ENCODE peak calls at places on chromosome 2, in seven cellular contexts. D is nephron progenitor cell, Y is esophagus squamous epithelium, L is body of pancreas, Q is BE2C, M is AG09319, J is GM12865. T is an unnamed sample.

GRCh38 chr2:157055660-157056199 is 201.8 kb upstream of the GALNT5 start:
- DNase-seq in D (no peak), Y (no peak), L (no peak), Q (no peak), M (no peak), J (peak), T (no peak)

GRCh38 chr2:235055891-235056516 is 104.2 kb downstream of the SH3BP4 start:
- DNase-seq in D (no peak), Y (no peak), L (peak), Q (peak), M (no peak), J (no peak), T (peak)

GRCh38 chr2:84938194-84938879 is 32.6 kb upstream of the KCMF1 start:
- DNase-seq in D (no peak), Y (no peak), L (no peak), Q (no peak), M (no peak), J (peak), T (no peak)

GRCh38 chr2:171244970-171245782 is 84.5 kb upstream of the TLK1 start:
- DNase-seq in D (no peak), Y (no peak), L (no peak), Q (peak), M (no peak), J (no peak), T (no peak)

GRCh38 chr2:16334886-16335605 is 330.6 kb downstream of the CYRIA start:
- DNase-seq in D (no peak), Y (no peak), L (no peak), Q (peak), M (no peak), J (no peak), T (no peak)

GRCh38 chr2:18701981-18702380 is 112.6 kb upstream of the NT5C1B start:
- DNase-seq in D (no peak), Y (no peak), L (no peak), Q (no peak), M (no peak), J (no peak), T (no peak)

GRCh38 chr2:123811846-123812245 is 213.2 kb upstream of the CNTNAP5 start:
- DNase-seq in D (no peak), Y (no peak), L (no peak), Q (no peak), M (no peak), J (no peak), T (no peak)

GRCh38 chr2:176514805-176515500 is 245.7 kb downstream of the MTX2 start:
- DNase-seq in D (no peak), Y (no peak), L (no peak), Q (no peak), M (no peak), J (no peak), T (no peak)

GRCh38 chr2:23696163-23697045 is 230.5 kb downstream of the ATAD2B start:
- DNase-seq in D (no peak), Y (no peak), L (no peak), Q (no peak), M (no peak), J (no peak), T (no peak)

GRCh38 chr2:212227755-212228154 is 310.8 kb downstream of the ERBB4 start:
- DNase-seq in D (no peak), Y (no peak), L (peak), Q (peak), M (peak), J (no peak), T (no peak)

GRCh38 chr2:96890252-96890651 is 20.4 kb upstream of the SEMA4C start:
- DNase-seq in D (no peak), Y (no peak), L (no peak), Q (no peak), M (no peak), J (no peak), T (peak)

GRCh38 chr2:71602581-71602980 is 149.2 kb downstream of the DYSF start:
- DNase-seq in D (no peak), Y (no peak), L (no peak), Q (no peak), M (no peak), J (no peak), T (peak)

GRCh38 chr2:232563580-232563979 is 13.1 kb downstream of the EIF4E2 start:
- DNase-seq in D (no peak), Y (no peak), L (no peak), Q (no peak), M (peak), J (no peak), T (no peak)

GRCh38 chr2:232568161-232568560 is 17.7 kb downstream of the EIF4E2 start:
- DNase-seq in D (no peak), Y (no peak), L (no peak), Q (no peak), M (peak), J (no peak), T (no peak)

DNA sequence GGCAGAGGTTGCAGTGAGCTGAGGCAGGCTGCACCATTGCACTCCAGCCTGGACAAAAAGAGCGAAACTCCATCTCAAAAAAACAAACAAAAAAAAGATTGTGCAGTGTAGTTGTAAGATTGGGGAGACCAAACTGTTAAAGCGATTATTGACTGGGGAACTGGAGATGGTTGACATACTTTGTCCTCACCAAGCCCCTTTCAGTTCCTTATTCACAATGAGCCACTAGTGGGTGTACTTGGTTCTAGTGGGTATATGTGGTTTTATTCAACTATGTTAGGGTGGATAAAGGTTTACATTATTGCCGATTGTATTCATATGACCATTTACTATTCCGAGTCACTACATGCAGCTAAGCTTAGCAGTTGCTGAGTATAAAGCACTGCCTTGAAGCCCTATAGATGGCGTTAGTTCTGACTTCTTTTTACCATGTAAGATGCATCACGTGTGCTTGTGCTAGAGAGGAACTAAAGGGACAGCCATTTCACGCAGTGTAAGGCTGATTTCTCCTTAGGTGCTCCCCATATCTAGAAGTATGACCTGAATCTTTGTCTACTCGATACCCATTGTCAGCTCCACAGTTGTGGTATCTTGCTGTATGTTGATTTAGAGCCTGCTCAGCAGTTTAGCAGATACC is 12.1 kb downstream of the EIF4E2 start:
- DNase-seq in D (no peak), Y (no peak), L (no peak), Q (no peak), M (no peak), J (no peak), T (no peak)
- TF ChIP-seq CTCF in D (no peak), Y (no peak), L (no peak), Q (peak), M (no peak), J (no peak), T (no peak)

DNA sequence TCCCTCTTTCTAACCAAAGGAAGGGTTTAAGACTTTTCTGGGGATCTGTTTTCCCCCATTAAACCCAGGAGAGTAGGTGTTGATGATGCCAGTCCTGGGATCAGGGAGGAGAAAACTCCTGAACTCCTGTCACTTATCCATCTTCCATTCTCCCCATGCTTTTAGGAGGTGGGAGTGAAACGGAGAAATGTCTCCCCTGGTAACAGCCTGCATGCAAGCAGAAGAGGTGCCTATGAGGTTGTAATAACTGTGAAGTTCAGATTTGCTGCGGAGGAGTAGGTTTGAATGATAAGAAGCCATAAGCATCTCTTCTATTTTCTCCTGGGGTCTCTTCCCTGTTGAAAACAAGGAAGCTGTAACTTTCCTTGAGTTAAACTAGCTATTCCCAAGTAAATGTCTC is 150.8 kb downstream of the SLC4A3 start:
- DNase-seq in D (no peak), Y (no peak), L (no peak), Q (no peak), M (no peak), J (no peak), T (no peak)
- TF ChIP-seq CTCF in D (no peak), Y (no peak), L (no peak), Q (no peak), M (no peak), J (no peak), T (no peak)

GRCh38 chr2:201343559-201343958 is 13.6 kb downstream of the FLACC1 start:
- DNase-seq in D (no peak), Y (no peak), L (no peak), Q (no peak), M (no peak), J (no peak), T (no peak)

GRCh38 chr2:201342923-201343322 is 14.2 kb downstream of the FLACC1 start:
- DNase-seq in D (no peak), Y (no peak), L (no peak), Q (no peak), M (no peak), J (no peak), T (no peak)

GRCh38 chr2:201347154-201347553 is 10.0 kb downstream of the FLACC1 start:
- DNase-seq in D (no peak), Y (no peak), L (no peak), Q (no peak), M (no peak), J (no peak), T (no peak)

GRCh38 chr2:201345636-201346213 is 11.4 kb downstream of the FLACC1 start:
- DNase-seq in D (no peak), Y (no peak), L (no peak), Q (no peak), M (no peak), J (no peak), T (no peak)

DNA sequence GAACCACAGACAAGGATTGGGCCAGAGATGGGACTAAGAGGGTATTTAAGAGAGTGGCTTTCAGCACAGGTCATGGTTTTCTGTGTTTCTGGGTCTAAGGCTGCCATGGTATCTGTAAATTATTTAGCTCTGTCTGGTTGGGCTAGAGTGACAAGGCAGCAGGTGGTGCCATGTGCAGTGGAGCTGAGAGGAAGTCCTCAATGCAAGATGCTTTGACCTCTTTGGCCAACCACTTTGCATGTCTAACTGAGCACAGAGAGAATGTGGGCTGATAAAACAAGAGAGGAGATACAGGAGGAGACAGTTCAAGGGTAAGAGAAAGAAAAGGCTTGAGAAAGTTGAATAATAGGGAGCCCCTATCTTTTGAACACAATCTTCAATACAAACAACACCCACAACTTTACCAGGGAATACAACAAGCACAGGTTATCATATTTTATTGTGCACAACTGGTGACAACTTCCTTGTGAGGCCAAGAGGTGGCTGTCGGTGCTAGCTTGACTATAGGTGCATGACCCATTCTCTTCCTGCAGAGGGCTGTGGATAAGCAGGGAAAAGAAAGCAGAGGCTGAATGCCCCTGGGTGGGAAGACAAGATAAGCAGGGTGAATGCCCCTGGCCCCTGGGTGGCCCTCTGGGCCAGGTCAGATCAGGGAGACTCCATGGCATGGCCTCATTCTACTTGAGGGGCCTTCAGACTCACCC is 12.3 kb downstream of the FLACC1 start:
- DNase-seq in D (no peak), Y (no peak), L (no peak), Q (no peak), M (no peak), J (peak), T (no peak)
- TF ChIP-seq CTCF in D (no peak), Y (no peak), L (peak), Q (peak), M (no peak), J (peak), T (peak)

DNA sequence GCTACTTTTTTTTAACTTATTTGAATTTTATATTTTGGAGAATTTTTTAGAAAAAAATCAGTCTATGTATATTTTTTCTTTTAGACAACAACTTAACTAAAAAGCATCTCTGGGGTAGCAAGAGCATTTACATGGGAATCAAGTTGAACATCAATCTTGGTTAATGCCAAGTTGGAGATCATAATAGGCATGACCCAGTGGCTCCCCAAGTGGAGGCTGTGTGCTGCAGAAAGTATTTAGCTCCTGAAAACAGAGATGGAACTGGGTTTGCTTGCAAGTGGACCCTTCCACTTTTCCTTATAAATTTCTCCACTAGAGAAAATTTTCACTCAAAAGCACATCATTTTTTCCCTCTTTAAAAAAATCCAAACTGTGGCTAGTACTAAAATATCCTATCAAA is 23.9 kb upstream of the CAVIN2 start:
- DNase-seq in D (no peak), Y (no peak), L (no peak), Q (no peak), M (no peak), J (no peak), T (no peak)
- TF ChIP-seq CTCF in D (no peak), Y (no peak), L (no peak), Q (peak), M (no peak), J (peak), T (no peak)

DNA sequence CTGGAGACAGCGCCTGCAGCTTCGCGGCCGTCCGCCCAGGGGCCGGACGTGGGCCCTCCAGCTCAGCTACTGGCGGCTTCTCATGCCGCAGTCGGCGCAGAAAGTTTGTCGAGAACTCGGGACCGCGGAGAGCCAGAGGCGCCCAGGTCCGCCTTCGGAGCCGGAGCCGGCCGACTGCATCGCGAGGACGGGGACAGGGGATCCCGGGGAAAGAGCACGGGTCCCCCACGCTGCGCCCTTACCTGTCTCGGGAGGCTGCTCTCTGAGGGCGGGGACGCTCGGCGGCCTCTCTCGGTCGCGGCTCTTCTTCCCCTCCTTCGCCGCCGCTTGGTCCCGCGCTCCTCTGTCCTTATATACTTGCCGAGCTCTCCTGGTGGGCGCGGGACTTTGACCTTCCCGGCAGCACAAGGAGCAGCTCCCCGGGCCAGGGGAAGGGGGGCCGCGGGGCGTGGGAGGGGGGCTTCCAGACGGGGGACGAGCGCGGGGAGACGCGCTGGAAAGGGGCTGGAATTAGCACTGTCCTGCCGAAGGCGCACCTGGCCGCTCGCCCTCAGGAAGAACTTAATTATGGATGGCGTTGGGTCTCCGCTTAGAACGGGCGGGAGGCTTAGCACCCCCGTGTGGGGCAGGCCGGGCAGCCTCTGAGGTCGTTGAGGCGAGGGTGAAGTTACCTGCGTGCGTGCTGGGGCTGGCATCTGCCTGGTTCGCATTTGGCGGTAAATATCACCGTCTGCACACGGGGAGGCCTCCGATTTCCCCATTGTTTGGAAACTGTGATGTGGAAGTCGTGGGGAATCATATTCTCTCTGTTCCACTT is at the start of gene POMC:
- DNase-seq in D (peak), Y (no peak), L (peak), Q (peak), M (no peak), J (peak), T (peak)
- TF ChIP-seq CTCF in D (no peak), Y (no peak), L (no peak), Q (no peak), M (no peak), J (no peak), T (no peak)

DNA sequence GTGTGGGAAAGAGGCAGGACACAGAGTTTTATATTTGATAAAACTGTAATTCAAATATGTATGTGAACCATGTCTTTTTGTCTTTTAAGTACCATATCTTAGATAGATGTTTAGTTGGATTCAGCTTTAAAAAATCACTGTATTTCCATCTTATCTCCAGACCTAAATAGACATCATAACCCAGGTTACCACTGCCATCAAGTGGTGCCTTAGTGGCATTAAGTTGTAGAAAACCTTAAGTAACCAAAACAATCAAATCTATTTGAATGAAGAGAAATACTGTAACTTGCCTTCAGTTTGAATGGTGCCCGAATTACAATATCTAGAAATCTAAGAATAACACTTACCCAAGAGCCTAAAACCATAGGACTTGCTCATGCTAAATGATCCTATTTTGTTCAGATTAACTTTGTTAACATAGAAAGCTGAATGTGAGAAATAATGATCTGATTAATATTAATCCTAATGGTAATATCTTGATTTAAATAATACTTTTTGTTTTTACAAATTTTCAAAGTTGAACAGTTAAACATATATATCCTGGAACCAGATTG is 92.5 kb upstream of the MAP2 start:
- DNase-seq in D (no peak), Y (no peak), L (no peak), Q (peak), M (no peak), J (peak), T (peak)
- TF ChIP-seq CTCF in D (peak), Y (no peak), L (peak), Q (peak), M (peak), J (peak), T (peak)

GRCh38 chr2:19763731-19764130 is 138.1 kb downstream of the TTC32 start:
- DNase-seq in D (no peak), Y (no peak), L (no peak), Q (no peak), M (no peak), J (no peak), T (no peak)
- TF ChIP-seq CTCF in D (no peak), Y (no peak), L (no peak), Q (no peak), M (no peak), J (no peak), T (no peak)

GRCh38 chr2:45236268-45236667 is 227.0 kb upstream of the SIX2 start:
- DNase-seq in D (no peak), Y (no peak), L (no peak), Q (no peak), M (no peak), J (no peak), T (no peak)

GRCh38 chr2:45241061-45241561 is 231.9 kb upstream of the SIX2 start:
- DNase-seq in D (no peak), Y (no peak), L (no peak), Q (no peak), M (no peak), J (no peak), T (no peak)

GRCh38 chr2:45237128-45237527 is 227.9 kb upstream of the SIX2 start:
- DNase-seq in D (no peak), Y (no peak), L (no peak), Q (no peak), M (no peak), J (no peak), T (no peak)

GRCh38 chr2:45242161-45242741 is 233.0 kb upstream of the SIX2 start:
- DNase-seq in D (no peak), Y (no peak), L (peak), Q (peak), M (no peak), J (no peak), T (no peak)

DNA sequence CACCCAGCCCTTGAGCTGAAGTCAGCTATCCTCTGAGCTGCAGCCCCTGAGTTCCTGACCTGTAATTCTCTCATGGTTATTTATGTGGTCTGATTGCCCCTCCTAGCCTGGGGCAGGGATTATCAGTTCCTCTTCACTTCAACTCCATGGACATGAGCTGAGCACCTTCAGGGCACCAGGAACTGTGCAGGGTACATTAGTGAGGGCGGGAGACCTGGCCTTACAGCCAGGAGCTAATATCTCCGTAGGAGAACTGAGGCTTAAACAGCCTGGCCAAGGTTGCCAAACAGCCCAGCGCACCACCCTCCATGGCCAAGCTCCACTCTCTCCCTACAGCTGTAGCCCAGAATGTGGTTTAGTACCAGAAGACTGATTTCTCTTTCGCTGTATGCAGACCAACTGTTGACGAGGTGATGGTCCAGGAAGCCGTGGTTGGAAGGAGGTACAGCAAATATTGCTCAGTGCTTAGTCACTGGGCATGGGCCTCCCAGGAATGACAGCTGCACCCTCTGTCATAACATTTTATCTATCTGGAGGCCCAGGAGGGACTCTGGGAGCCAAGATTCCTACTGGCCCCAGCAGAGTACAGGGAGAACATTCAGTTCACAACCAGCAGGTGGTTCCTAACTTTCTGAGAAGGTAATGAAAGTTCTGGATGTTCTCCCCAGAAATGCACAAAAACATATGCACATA is 228.7 kb upstream of the SIX2 start:
- DNase-seq in D (no peak), Y (no peak), L (no peak), Q (no peak), M (peak), J (no peak), T (peak)
- TF ChIP-seq CTCF in D (no peak), Y (no peak), L (no peak), Q (no peak), M (peak), J (no peak), T (no peak)

T was measured in Caco-2.